ENCODE peak calls at places on chromosomes 5 and 9, in ten cellular contexts. N is hypothalamus; F is Right ventricle myocardium inferior; D is WTC11; W is RKO; R is left ventricle myocardium inferior; J is stimulated activated naive CD4-positive, alpha-beta T cell; K is AG08395; T is H4; Z is lower lobe of right lung. C is an unnamed sample.

GRCh38 chr9:77901771-77902170 is 129.8 kb downstream of the GNAQ start:
- DNase-seq in T (no peak), F (no peak), J (no peak), R (no peak), Z (no peak), K (no peak), N (no peak), D (no peak), W (no peak), C (no peak)

GRCh38 chr5:128084228-128085167 is 932 bp downstream of the SLC12A2 start:
- DNase-seq in D (peak), N (peak), K (peak), J (peak), T (peak), F (peak), W (peak), R (peak), Z (peak), C (no peak)

GRCh38 chr5:143106175-143106574 is 297.3 kb downstream of the NR3C1 start:
- DNase-seq in W (peak), R (no peak), T (peak), D (peak), N (no peak), Z (no peak), F (no peak), K (peak), J (no peak), C (no peak)

GRCh38 chr5:118611332-118611945 is 376.9 kb downstream of the DTWD2 start:
- DNase-seq in Z (no peak), T (peak), D (peak), N (no peak), F (peak), R (no peak), K (peak), W (peak), J (no peak), C (peak)

GRCh38 chr5:139664273-139664693 is 16.1 kb downstream of the CXXC5 start:
- DNase-seq in Z (peak), J (no peak), D (no peak), N (no peak), K (no peak), T (no peak), W (no peak), R (no peak), F (peak), C (no peak)

GRCh38 chr5:120615967-120616645 is 152.0 kb downstream of the PRR16 start:
- DNase-seq in F (no peak), R (no peak), K (peak), D (no peak), T (no peak), W (peak), N (no peak), Z (no peak), J (no peak), C (peak)

GRCh38 chr9:136091582-136092352 is 3.3 kb downstream of the NACC2 start:
- DNase-seq in K (no peak), R (no peak), D (no peak), Z (no peak), T (no peak), W (no peak), J (no peak), N (no peak), F (peak), C (no peak)

GRCh38 chr5:150641006-150641570 is 628 bp downstream of the SYNPO start:
- DNase-seq in F (no peak), N (no peak), J (no peak), R (peak), Z (no peak), W (no peak), D (no peak), T (peak), K (peak), C (no peak)

GRCh38 chr5:180090769-180091546 is 19.4 kb upstream of the RNF130 start:
- DNase-seq in R (no peak), N (no peak), D (peak), F (no peak), T (peak), J (no peak), Z (no peak), K (peak), W (peak), C (no peak)

GRCh38 chr9:132488611-132489010 is 78.6 kb downstream of the CFAP77 start:
- DNase-seq in F (no peak), W (no peak), N (no peak), T (no peak), D (no peak), Z (no peak), R (no peak), J (no peak), K (no peak), C (no peak)

GRCh38 chr9:36665921-36666429 is 93.3 kb downstream of the MELK start:
- DNase-seq in F (no peak), Z (no peak), K (no peak), N (no peak), J (no peak), D (no peak), T (peak), W (no peak), R (no peak), C (no peak)

GRCh38 chr5:122192883-122193496 is 63.6 kb downstream of the ZNF474 start:
- DNase-seq in R (no peak), D (no peak), J (no peak), F (no peak), T (peak), K (peak), N (no peak), Z (no peak), W (peak), C (peak)

GRCh38 chr5:173240091-173241050 is 5.4 kb upstream of the NKX2-5 start:
- DNase-seq in Z (no peak), N (no peak), J (no peak), K (no peak), W (no peak), D (no peak), R (no peak), F (no peak), T (no peak), C (no peak)

GRCh38 chr5:44388504-44389409 is 463 bp downstream of the FGF10 start:
- DNase-seq in Z (peak), T (no peak), D (peak), R (peak), W (no peak), N (no peak), J (no peak), K (peak), F (peak), C (no peak)

GRCh38 chr9:89437772-89438171 is 60.1 kb downstream of the SEMA4D start:
- DNase-seq in Z (no peak), J (no peak), W (no peak), F (no peak), R (no peak), T (no peak), D (no peak), K (no peak), N (no peak), C (no peak)

GRCh38 chr9:26973989-26974388 is 17.8 kb downstream of the IFT74 start:
- DNase-seq in N (no peak), J (no peak), F (no peak), K (no peak), R (no peak), D (no peak), Z (no peak), T (no peak), W (no peak), C (no peak)

GRCh38 chr9:122346478-122347347 is 24.1 kb upstream of the PTGS1 start:
- DNase-seq in T (no peak), R (peak), N (no peak), D (peak), K (peak), J (no peak), F (peak), W (peak), Z (peak), C (no peak)

GRCh38 chr9:85016389-85016997 is 347.0 kb downstream of the NTRK2 start:
- DNase-seq in Z (no peak), N (no peak), D (no peak), J (no peak), W (no peak), R (no peak), K (no peak), F (no peak), T (no peak), C (no peak)

GRCh38 chr5:57033103-57033502 is 81.2 kb upstream of the MIER3 start:
- DNase-seq in F (no peak), K (no peak), D (no peak), R (no peak), T (no peak), W (no peak), N (no peak), Z (no peak), J (no peak), C (no peak)

GRCh38 chr9:78559449-78559885 is 262.5 kb downstream of the PSAT1 start:
- DNase-seq in K (peak), W (no peak), T (peak), J (no peak), Z (no peak), D (no peak), R (no peak), N (no peak), F (no peak), C (no peak)

GRCh38 chr5:179553875-179554274 is 3.5 kb downstream of the RUFY1 start:
- DNase-seq in T (no peak), D (no peak), Z (no peak), R (no peak), K (peak), F (no peak), W (peak), J (no peak), N (no peak), C (no peak)